ENCODE peak calls at places on chromosomes 6 and 20, in four cellular contexts. P, Z, G and N are unnamed samples.

GRCh38 chr20:58268421-58268821 is 40.0 kb upstream of the ANKRD60 start:
- DNase-seq in P (no peak), Z (peak; percentile 23), G (no peak), N (peak; percentile 21)

GRCh38 chr6:131958551-131959470 is 7.6 kb upstream of the CCN2 start:
- DNase-seq in P (no peak), G (no peak), Z (peak; percentile 66), N (no peak)

GRCh38 chr6:31403283-31403989 is at the start of gene MICA:
- DNase-seq in P (peak; percentile 79), G (peak; percentile 62), Z (peak; percentile 85), N (peak; percentile 98)

GRCh38 chr6:13336553-13336952 is 8.2 kb upstream of the TBC1D7 start:
- DNase-seq in P (peak; percentile 84), Z (peak; percentile 77), G (peak; percentile 80), N (peak; percentile 83)

GRCh38 chr6:28335040-28335563 is 846 bp downstream of the ZSCAN31 start:
- DNase-seq in G (no peak), Z (no peak), P (no peak), N (peak; percentile 91)

GRCh38 chr6:95408111-95408510 is 169.2 kb upstream of the MANEA start:
- DNase-seq in G (no peak), Z (no peak), P (no peak), N (no peak)

GRCh38 chr20:35171753-35172433 is at the start of gene PROCR:
- DNase-seq in Z (peak; percentile 96), P (peak; percentile 90), G (peak; percentile 51), N (peak; percentile 64)

GRCh38 chr20:38434310-38434741 is 802 bp downstream of the SNHG17 start:
- DNase-seq in Z (peak; percentile 24), G (peak; percentile 43), P (peak; percentile 23), N (peak; percentile 57)

GRCh38 chr20:9565910-9566550 is 51.6 kb downstream of the LAMP5 start:
- DNase-seq in Z (no peak), P (no peak), G (no peak), N (no peak)

GRCh38 chr6:170435766-170436165 is 117.3 kb downstream of the PSMB1 start:
- DNase-seq in Z (no peak), P (no peak), G (no peak), N (no peak)

GRCh38 chr6:108716801-108717791 is 131.1 kb upstream of the ARMC2 start:
- DNase-seq in P (no peak), Z (no peak), G (no peak), N (no peak)

GRCh38 chr20:58188496-58188895 is 40.0 kb downstream of the ANKRD60 start:
- DNase-seq in P (no peak), G (no peak), Z (no peak), N (no peak)

GRCh38 chr20:22584922-22585785 is 782 bp upstream of the FOXA2 start:
- DNase-seq in Z (peak; percentile 86), G (no peak), P (no peak), N (no peak)

GRCh38 chr20:6231551-6231950 is 108.7 kb upstream of the FERMT1 start:
- DNase-seq in Z (no peak), G (no peak), P (peak; percentile 2), N (no peak)

GRCh38 chr20:6228302-6228843 is 105.5 kb upstream of the FERMT1 start:
- DNase-seq in Z (no peak), G (peak; percentile 39), P (no peak), N (no peak)

GRCh38 chr20:6235510-6235909 is 112.7 kb upstream of the FERMT1 start:
- DNase-seq in P (no peak), Z (no peak), G (no peak), N (no peak)

DNA sequence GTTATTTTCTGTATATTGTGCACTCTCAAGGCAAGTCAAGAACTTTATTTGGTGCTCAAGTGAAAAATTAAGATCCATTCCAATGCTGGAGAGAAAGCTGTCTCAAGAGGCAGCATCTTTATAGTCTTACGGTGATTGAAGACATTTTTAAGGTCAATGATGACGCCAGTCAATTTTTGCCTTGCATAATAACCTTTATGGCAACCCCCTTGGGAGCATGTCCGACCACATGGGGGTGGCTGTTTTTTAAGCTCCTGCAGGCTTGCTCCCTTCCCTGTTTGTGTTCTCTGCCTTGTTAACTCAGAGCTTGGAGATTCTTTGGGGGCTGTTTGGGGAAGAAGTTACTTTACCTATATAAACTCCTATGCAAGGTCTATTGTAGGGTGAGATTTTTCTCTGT is 109.6 kb upstream of the FERMT1 start:
- DNase-seq in Z (no peak), G (no peak), P (no peak), N (no peak)
- TF ChIP-seq RCOR1 in Z (no peak), G (no peak), P (no peak), N (no peak)

DNA sequence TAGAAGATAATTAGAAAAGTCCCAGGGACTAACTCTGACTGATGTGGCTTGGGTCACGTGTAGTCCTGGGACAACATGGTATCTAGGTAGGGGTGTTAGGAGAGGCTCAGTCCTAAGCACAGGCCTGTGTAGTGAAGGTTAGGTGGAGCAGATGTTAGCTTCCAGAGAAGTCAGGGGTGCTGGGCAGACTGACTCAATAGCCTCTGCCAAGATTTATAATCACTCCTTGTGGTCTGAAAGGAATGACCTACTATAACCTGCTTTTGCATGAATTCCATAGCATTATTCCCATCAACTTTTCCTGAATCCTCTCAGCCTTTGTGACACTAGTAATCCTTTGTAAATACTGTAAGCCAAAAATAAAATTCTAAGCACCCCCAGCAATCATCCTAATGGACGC is 10.2 kb upstream of the PEX7 start:
- DNase-seq in P (peak; percentile 54), G (no peak), Z (no peak), N (no peak)
- TF ChIP-seq RCOR1 in P (no peak), G (no peak), Z (no peak), N (no peak)

GRCh38 chr6:16681260-16681873 is 79.9 kb downstream of the ATXN1 start:
- DNase-seq in P (peak; percentile 96), G (no peak), Z (peak; percentile 74), N (no peak)
- TF ChIP-seq RCOR1 in P (no peak), G (no peak), Z (no peak), N (no peak)

DNA sequence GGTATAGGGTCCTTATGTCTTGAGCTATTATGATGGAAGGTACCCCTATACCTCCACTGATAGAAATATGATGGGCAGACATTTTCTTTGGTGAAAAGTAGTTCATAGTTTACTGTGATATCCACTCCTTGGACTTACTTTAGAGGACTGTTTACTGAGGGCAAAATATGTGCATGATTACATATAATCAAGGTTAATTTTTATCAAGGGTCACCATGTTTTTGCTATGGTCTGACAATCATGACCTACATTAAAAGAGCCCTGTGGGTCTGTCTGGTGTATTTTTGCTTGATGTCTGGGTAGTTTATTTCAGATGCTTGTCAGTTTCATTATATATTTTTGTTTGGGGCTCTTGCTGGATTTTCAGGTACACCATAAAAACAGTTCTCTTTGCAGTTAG is 40.1 kb downstream of the CDKAL1 start:
- DNase-seq in P (no peak), G (no peak), Z (no peak), N (no peak)
- TF ChIP-seq RCOR1 in P (no peak), G (peak; percentile 34), Z (no peak), N (no peak)

GRCh38 chr6:135148889-135149288 is 32.2 kb upstream of the MYB start:
- DNase-seq in P (no peak), Z (no peak), G (no peak), N (peak; percentile 35)

GRCh38 chr6:135147637-135148592 is 33.2 kb upstream of the MYB start:
- DNase-seq in G (no peak), P (peak; percentile 6), Z (no peak), N (no peak)

GRCh38 chr6:135144678-135145508 is 36.2 kb upstream of the MYB start:
- DNase-seq in Z (peak; percentile 17), G (peak; percentile 25), P (peak; percentile 43), N (peak; percentile 44)

GRCh38 chr6:135146160-135146920 is 34.8 kb upstream of the MYB start:
- DNase-seq in Z (no peak), P (peak; percentile 80), G (no peak), N (no peak)

GRCh38 chr6:135145509-135145865 is 35.6 kb upstream of the MYB start:
- DNase-seq in P (no peak), Z (no peak), G (no peak), N (no peak)
- TF ChIP-seq RCOR1 in P (no peak), Z (no peak), G (no peak), N (no peak)

DNA sequence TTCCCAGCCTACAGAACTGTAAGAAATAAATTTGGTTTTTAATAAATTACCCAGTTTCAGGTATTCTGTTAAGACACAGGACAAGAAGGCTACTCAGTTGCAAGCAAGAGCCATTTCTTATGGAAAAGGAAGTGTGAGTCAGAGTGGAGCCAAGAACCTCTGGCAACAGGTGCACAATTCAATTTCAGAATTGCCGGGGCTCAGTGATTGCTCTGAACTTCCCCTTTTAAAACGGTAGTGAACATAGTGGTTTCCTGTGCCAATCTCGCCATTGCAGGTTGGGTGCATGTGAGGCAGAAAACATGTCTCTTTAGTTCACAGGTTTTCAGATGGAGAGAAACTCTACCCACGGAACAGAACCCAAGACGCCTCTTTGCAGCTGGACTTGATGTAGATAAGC is 16.4 kb downstream of the PIGT start:
- DNase-seq in G (no peak), Z (no peak), P (no peak), N (no peak)
- TF ChIP-seq RCOR1 in G (no peak), Z (no peak), P (no peak), N (no peak)